ENCODE peak calls at places on chromosomes 6 and 20, in eight cellular contexts. T, Z, F, L, C, N, W and H are unnamed samples.

GRCh38 chr6:110357696-110358535 is at the start of gene METTL24:
- DNase-seq in T (no peak), Z (no peak), F (peak), L (no peak), C (no peak), N (no peak), W (no peak), H (peak)

GRCh38 chr20:62305765-62306431 is 3.1 kb downstream of the ADRM1 start:
- DNase-seq in T (no peak), Z (no peak), F (no peak), L (no peak), C (no peak), N (no peak), W (no peak), H (no peak)

GRCh38 chr6:115766745-115767462 is 293.8 kb downstream of the FRK start:
- DNase-seq in T (peak), Z (no peak), F (no peak), L (no peak), C (no peak), N (no peak), W (no peak), H (no peak)

GRCh38 chr6:155344341-155345006 is 30.2 kb upstream of the TFB1M start:
- DNase-seq in T (no peak), Z (no peak), F (no peak), L (no peak), C (no peak), N (no peak), W (no peak), H (no peak)

GRCh38 chr20:14986026-14986655 is 648.7 kb upstream of the FLRT3 start:
- DNase-seq in T (peak), Z (no peak), F (no peak), L (no peak), C (no peak), N (no peak), W (no peak), H (no peak)

GRCh38 chr20:32249030-32249738 is 28.3 kb upstream of the KIF3B start:
- DNase-seq in T (no peak), Z (no peak), F (no peak), L (no peak), C (peak), N (no peak), W (no peak), H (no peak)

GRCh38 chr6:8983202-8983688 is 547.9 kb upstream of the SLC35B3 start:
- DNase-seq in T (peak), Z (peak), F (peak), L (peak), C (peak), N (peak), W (peak), H (peak)

GRCh38 chr6:19837511-19838441 is 606 bp downstream of the ID4 start:
- DNase-seq in T (peak), Z (no peak), F (peak), L (peak), C (no peak), N (peak), W (peak), H (peak)

GRCh38 chr6:32047084-32047478 is 8.9 kb downstream of the CYP21A2 start:
- DNase-seq in T (peak), Z (peak), F (no peak), L (peak), C (no peak), N (no peak), W (peak), H (peak)

GRCh38 chr6:69427882-69428281 is 368.9 kb downstream of the LMBRD1 start:
- DNase-seq in T (no peak), Z (no peak), F (no peak), L (no peak), C (no peak), N (no peak), W (no peak), H (no peak)

GRCh38 chr20:61797200-61797599 is 268.5 kb downstream of the TAF4 start:
- DNase-seq in T (peak), Z (no peak), F (no peak), L (no peak), C (no peak), N (no peak), W (no peak), H (no peak)

GRCh38 chr20:37315293-37316110 is 26.0 kb downstream of the MANBAL start:
- DNase-seq in T (peak), Z (peak), F (peak), L (peak), C (no peak), N (peak), W (peak), H (no peak)

GRCh38 chr20:37313546-37314091 is 24.2 kb downstream of the MANBAL start:
- DNase-seq in T (no peak), Z (no peak), F (no peak), L (no peak), C (no peak), N (no peak), W (no peak), H (no peak)

GRCh38 chr20:37314617-37315292 is 25.3 kb downstream of the MANBAL start:
- DNase-seq in T (no peak), Z (peak), F (no peak), L (peak), C (no peak), N (peak), W (no peak), H (no peak)

GRCh38 chr20:37316116-37316774 is 26.8 kb downstream of the MANBAL start:
- DNase-seq in T (no peak), Z (no peak), F (no peak), L (peak), C (no peak), N (no peak), W (no peak), H (no peak)

DNA sequence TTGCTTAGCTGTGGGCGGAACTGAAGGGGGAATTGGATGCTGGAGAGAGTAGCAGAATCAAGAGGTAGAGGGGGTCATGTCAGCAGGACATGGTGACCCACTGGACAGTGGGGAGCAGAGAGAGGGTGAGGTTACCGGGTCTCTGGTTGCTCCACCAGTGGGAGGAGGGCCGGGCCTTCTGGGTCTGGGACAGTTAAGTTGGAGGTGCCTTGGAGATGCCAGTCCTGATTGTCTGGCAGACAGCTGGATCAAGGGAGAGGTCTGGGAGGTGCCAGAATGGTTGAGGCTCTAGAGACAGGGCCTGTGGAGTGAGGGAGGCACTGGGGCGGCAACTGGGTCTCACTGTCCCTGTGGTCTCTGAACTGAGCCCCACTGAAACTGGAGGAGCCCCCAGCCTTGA is 24.6 kb downstream of the MANBAL start:
- DNase-seq in T (no peak), Z (no peak), F (no peak), L (no peak), C (no peak), N (no peak), W (no peak), H (no peak)
- H3K4me3 ChIP-seq in T (no peak), Z (peak), F (no peak), L (no peak), C (no peak), N (no peak), W (no peak), H (no peak)

GRCh38 chr20:53578492-53579222 is 15.0 kb downstream of the ZNF217 start:
- DNase-seq in T (peak), Z (peak), F (peak), L (peak), C (peak), N (peak), W (peak), H (peak)

GRCh38 chr20:53579266-53579580 is 14.4 kb downstream of the ZNF217 start:
- DNase-seq in T (no peak), Z (no peak), F (no peak), L (no peak), C (no peak), N (no peak), W (no peak), H (peak)

GRCh38 chr20:53580376-53581111 is 13.1 kb downstream of the ZNF217 start:
- DNase-seq in T (no peak), Z (peak), F (no peak), L (peak), C (no peak), N (no peak), W (no peak), H (peak)

GRCh38 chr20:53581444-53582311 is 12.0 kb downstream of the ZNF217 start:
- DNase-seq in T (no peak), Z (peak), F (no peak), L (peak), C (no peak), N (no peak), W (no peak), H (peak)

DNA sequence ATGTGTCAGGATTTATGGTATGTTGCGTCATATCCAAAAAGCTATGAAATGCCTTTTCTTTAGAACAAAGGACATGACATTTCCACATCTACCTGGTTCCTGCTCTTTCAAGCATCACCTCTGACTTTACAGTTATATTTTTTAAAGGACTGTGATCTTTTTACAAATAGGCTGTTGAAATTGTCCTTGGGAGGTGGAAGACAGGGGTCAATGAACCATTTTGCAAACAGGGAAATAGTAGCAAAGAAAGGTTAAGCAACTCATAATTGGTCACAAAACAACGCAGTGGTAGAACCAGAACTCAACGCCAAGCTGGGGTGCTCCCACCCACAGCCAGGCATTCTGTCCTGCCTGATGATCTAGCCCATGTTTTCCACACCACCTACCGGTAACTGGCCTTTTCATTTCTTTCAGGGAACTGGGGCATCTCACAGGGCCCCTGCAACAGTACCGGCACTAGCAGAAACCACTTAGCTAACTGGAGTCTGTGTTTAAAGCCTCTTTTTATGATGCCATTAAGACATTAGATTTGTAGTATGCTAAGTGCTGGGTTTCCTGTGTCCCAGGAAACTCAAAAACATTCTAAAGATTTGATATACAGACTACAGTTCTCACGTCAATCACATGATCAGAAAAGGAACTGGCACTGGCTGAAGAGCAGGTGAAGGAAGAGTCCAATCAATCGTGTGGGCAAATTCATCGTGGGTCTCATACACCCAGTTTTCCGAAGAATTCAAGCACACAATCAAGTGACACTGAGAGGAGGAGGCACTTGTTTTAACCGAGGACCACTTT is 13.9 kb downstream of the ZNF217 start:
- DNase-seq in T (peak), Z (no peak), F (no peak), L (peak), C (no peak), N (peak), W (peak), H (peak)
- H3K4me3 ChIP-seq in T (no peak), Z (peak), F (no peak), L (no peak), C (peak), N (peak), W (peak), H (peak)

GRCh38 chr6:7108964-7109836 is 1.4 kb downstream of the RREB1 start:
- DNase-seq in T (peak), Z (peak), F (peak), L (peak), C (peak), N (peak), W (peak), H (peak)

GRCh38 chr6:7107578-7108195 is at the start of gene RREB1:
- DNase-seq in T (peak), Z (peak), F (peak), L (peak), C (peak), N (peak), W (peak), H (peak)

GRCh38 chr6:7111095-7111690 is 3.4 kb downstream of the RREB1 start:
- DNase-seq in T (no peak), Z (no peak), F (no peak), L (no peak), C (no peak), N (no peak), W (no peak), H (no peak)

GRCh38 chr6:7108196-7108963 is 619 bp downstream of the RREB1 start:
- DNase-seq in T (peak), Z (peak), F (peak), L (peak), C (peak), N (peak), W (peak), H (peak)

GRCh38 chr6:7110092-7110792 is 2.5 kb downstream of the RREB1 start:
- DNase-seq in T (no peak), Z (no peak), F (no peak), L (no peak), C (no peak), N (no peak), W (no peak), H (no peak)
- H3K4me3 ChIP-seq in T (peak), Z (peak), F (peak), L (peak), C (peak), N (peak), W (peak), H (peak)

DNA sequence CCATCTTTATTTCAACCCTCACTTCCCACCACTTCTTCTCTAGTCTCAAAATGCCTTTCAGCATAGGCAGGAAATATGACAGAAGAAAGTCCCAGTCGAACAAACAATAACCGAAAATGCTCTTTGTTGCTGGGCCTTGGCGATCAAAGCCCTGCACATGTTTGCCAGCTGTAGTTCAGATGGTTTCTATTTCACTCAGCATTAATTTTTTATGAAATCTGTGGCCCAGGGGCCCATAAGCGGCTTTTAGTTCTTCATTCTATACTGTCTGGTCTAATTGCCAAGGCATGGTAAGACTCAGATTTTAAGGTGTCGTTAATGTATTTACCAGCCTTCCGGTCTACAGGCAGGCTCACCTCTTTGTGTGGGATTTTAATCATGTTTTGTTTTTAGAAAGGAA is 10.9 kb upstream of the F13A1 start:
- DNase-seq in T (no peak), Z (no peak), F (no peak), L (no peak), C (no peak), N (peak), W (no peak), H (no peak)
- H3K4me3 ChIP-seq in T (no peak), Z (no peak), F (no peak), L (no peak), C (no peak), N (no peak), W (no peak), H (no peak)

GRCh38 chr6:163419413-163420314 is 5.1 kb downstream of the QKI start:
- DNase-seq in T (peak), Z (no peak), F (no peak), L (no peak), C (no peak), N (peak), W (peak), H (no peak)
- H3K4me3 ChIP-seq in T (peak), Z (peak), F (peak), L (peak), C (no peak), N (peak), W (peak), H (peak)

GRCh38 chr6:79927758-79928157 is 19.6 kb downstream of the ELOVL4 start:
- DNase-seq in T (no peak), Z (no peak), F (no peak), L (no peak), C (no peak), N (no peak), W (no peak), H (no peak)

DNA sequence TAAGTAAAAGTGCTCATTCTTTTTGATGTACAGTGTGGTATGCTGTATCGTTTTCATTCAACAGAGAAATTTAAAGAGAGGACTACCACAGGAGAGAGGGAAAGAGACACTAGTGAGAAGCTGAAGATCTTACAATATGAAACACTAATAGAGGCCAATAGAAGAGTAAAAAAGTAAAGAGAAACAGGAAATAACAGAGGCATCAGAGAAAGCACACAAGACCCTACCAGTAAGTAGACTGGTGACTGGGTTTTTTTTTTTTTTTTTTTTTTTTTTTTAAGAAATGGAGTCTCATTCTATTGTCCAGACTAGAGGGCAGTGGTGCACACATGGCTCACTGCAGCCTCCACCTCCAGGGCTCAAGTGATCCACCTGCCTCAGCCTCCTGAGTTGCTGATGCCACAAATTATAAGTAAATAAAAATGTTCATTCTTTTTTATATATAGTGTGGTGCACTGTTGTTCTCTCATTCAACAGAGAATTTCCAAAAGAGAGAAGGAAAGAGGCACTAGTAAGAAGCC is 18.8 kb downstream of the ELOVL4 start:
- DNase-seq in T (no peak), Z (no peak), F (no peak), L (no peak), C (no peak), N (no peak), W (no peak), H (no peak)
- H3K4me3 ChIP-seq in T (no peak), Z (no peak), F (no peak), L (no peak), C (no peak), N (no peak), W (no peak), H (no peak)